ENCODE peak calls at places on chromosomes 12 and 14, in five cellular contexts. R is stimulated activated CD8-positive, alpha-beta memory T cell treated with anti-CD3 and anti-CD28 coated beads, Interleukin-2, amount 100 ng/mL, for 1 hour; X is HFF-Myc; F is NCI-H1417; E is SJCRH30. S is an unnamed sample.

GRCh38 chr14:75249251-75249957 is 29.2 kb upstream of the FOS start:
- DNase-seq in R (peak), X (no peak), F (peak), E (peak), S (no peak)

GRCh38 chr12:104136577-104136976 is 1.4 kb downstream of the NFYB start:
- DNase-seq in R (no peak), X (no peak), F (no peak), E (peak), S (peak)

GRCh38 chr14:23539209-23539866 is 12.2 kb downstream of the ZFHX2 start:
- DNase-seq in R (no peak), X (no peak), F (peak), E (peak), S (peak)

GRCh38 chr12:123445388-123446344 is 9.2 kb upstream of the RILPL2 start:
- DNase-seq in R (no peak), X (no peak), F (no peak), E (no peak), S (peak)

GRCh38 chr14:94542111-94542810 is 19.0 kb upstream of the SERPINA4 start:
- DNase-seq in R (no peak), X (peak), F (no peak), E (no peak), S (peak)

GRCh38 chr12:129844662-129845061 is 59.2 kb downstream of the TMEM132D start:
- DNase-seq in R (no peak), X (no peak), F (no peak), E (no peak), S (no peak)

GRCh38 chr14:26982071-26982470 is 384.2 kb upstream of the NOVA1 start:
- DNase-seq in R (no peak), X (no peak), F (no peak), E (no peak), S (no peak)

GRCh38 chr12:102948941-102949352 is 8.5 kb upstream of the ASCL1 start:
- DNase-seq in R (no peak), X (no peak), F (peak), E (peak), S (peak)

GRCh38 chr12:106274575-106275081 is 26.8 kb upstream of the CKAP4 start:
- DNase-seq in R (no peak), X (no peak), F (no peak), E (no peak), S (no peak)

GRCh38 chr12:29726741-29727348 is 56.9 kb downstream of the TMTC1 start:
- DNase-seq in R (no peak), X (no peak), F (no peak), E (no peak), S (no peak)

GRCh38 chr14:76687611-76688372 is 73.5 kb upstream of the VASH1 start:
- DNase-seq in R (no peak), X (no peak), F (no peak), E (no peak), S (no peak)

GRCh38 chr14:71824816-71825215 is 107.4 kb upstream of the RGS6 start:
- DNase-seq in R (no peak), X (no peak), F (no peak), E (no peak), S (no peak)

GRCh38 chr14:69313176-69313575 is 53.2 kb downstream of the GALNT16 start:
- DNase-seq in R (no peak), X (no peak), F (no peak), E (no peak), S (no peak)

GRCh38 chr14:92407395-92407794 is 84.4 kb downstream of the SLC24A4 start:
- DNase-seq in R (no peak), X (no peak), F (no peak), E (no peak), S (no peak)

GRCh38 chr12:121776190-121777098 is 17.0 kb downstream of the RHOF start:
- DNase-seq in R (peak), X (no peak), F (peak), E (peak), S (peak)

GRCh38 chr12:29543036-29543435 is 45.5 kb upstream of the OVCH1 start:
- DNase-seq in R (no peak), X (no peak), F (no peak), E (no peak), S (no peak)

GRCh38 chr14:70905316-70905715 is 1.9 kb upstream of the PCNX1 start:
- DNase-seq in R (no peak), X (no peak), F (no peak), E (peak), S (peak)

GRCh38 chr12:93595336-93595735 is 22.9 kb downstream of the SOCS2 start:
- DNase-seq in R (no peak), X (no peak), F (no peak), E (no peak), S (no peak)

GRCh38 chr12:26374934-26375333 is 179.6 kb downstream of the SSPN start:
- DNase-seq in R (no peak), X (peak), F (no peak), E (peak), S (no peak)

GRCh38 chr12:28369483-28369882 is 179.2 kb downstream of the CCDC91 start:
- DNase-seq in R (no peak), X (no peak), F (no peak), E (peak), S (no peak)

GRCh38 chr14:63387691-63388090 is 69.0 kb upstream of the GPHB5 start:
- DNase-seq in R (no peak), X (no peak), F (no peak), E (no peak), S (no peak)

GRCh38 chr14:69766984-69767368 is at the start of gene SRSF5:
- DNase-seq in R (peak), X (peak), F (peak), E (peak), S (peak)

GRCh38 chr14:80239631-80240030 is 28.3 kb upstream of the DIO2 start:
- DNase-seq in R (no peak), X (no peak), F (no peak), E (no peak), S (no peak)

GRCh38 chr14:81400202-81400678 is at the start of gene STON2:
- DNase-seq in R (no peak), X (no peak), F (peak), E (peak), S (no peak)

GRCh38 chr14:75864352-75864751 is 117.4 kb downstream of the TGFB3 start:
- DNase-seq in R (no peak), X (no peak), F (no peak), E (no peak), S (no peak)

GRCh38 chr14:104532191-104532555 is 47.4 kb upstream of the C14orf180 start:
- DNase-seq in R (no peak), X (no peak), F (no peak), E (no peak), S (no peak)

GRCh38 chr12:122961551-122962329 is 4.5 kb downstream of the ABCB9 start:
- DNase-seq in R (no peak), X (no peak), F (no peak), E (no peak), S (peak)

GRCh38 chr12:93549174-93549573 is 23.3 kb upstream of the SOCS2 start:
- DNase-seq in R (no peak), X (no peak), F (no peak), E (no peak), S (no peak)

GRCh38 chr12:31807773-31808097 is 78.9 kb upstream of the AMN1 start:
- DNase-seq in R (no peak), X (no peak), F (no peak), E (no peak), S (no peak)

GRCh38 chr14:34951286-34951685 is 31.5 kb upstream of the SRP54 start:
- DNase-seq in R (no peak), X (no peak), F (no peak), E (no peak), S (no peak)

GRCh38 chr14:103613517-103613916 is 15.5 kb upstream of the KLC1 start:
- DNase-seq in R (no peak), X (no peak), F (no peak), E (no peak), S (no peak)

GRCh38 chr14:106813477-106813823 is 1287.1 kb downstream of the TMEM121 start:
- DNase-seq in R (no peak), X (no peak), F (no peak), E (no peak), S (no peak)

S was measured in endothelial cell of umbilical vein.